ENCODE peak calls at places on chromosomes 6 and 20, in five cellular contexts. H is hippocampal formation, D is ureter, V is SJCRH30, C is pancreas. W is an unnamed sample.

GRCh38 chr6:1063671-1064355 is 248.1 kb upstream of the FOXQ1 start:
- DNase-seq in H (no peak), D (no peak), V (no peak), C (no peak), W (no peak)

GRCh38 chr20:40942775-40943174 is 85.8 kb upstream of the TOP1 start:
- DNase-seq in H (no peak), D (no peak), V (no peak), C (no peak), W (no peak)

GRCh38 chr6:121666809-121667208 is 231.4 kb downstream of the GJA1 start:
- DNase-seq in H (no peak), D (no peak), V (peak; percentile 3), C (no peak), W (no peak)

GRCh38 chr6:5173862-5174643 is 86.7 kb downstream of the LYRM4 start:
- DNase-seq in H (no peak), D (no peak), V (peak; percentile 32), C (no peak), W (no peak)

GRCh38 chr6:44268095-44268628 is 2.1 kb upstream of the TMEM151B start:
- DNase-seq in H (no peak), D (no peak), V (peak; percentile 84), C (no peak), W (peak; percentile 79)

GRCh38 chr6:55918639-55919038 is 43.2 kb upstream of the BMP5 start:
- DNase-seq in H (no peak), D (no peak), V (no peak), C (no peak), W (no peak)

GRCh38 chr6:31888281-31889258 is 8.9 kb downstream of the EHMT2 start:
- DNase-seq in H (no peak), D (no peak), V (peak; percentile 40), C (peak; percentile 68), W (peak; percentile 67)

GRCh38 chr6:26272171-26272631 is 92.8 kb upstream of the BTN3A2 start:
- DNase-seq in H (no peak), D (peak; percentile 72), V (no peak), C (no peak), W (no peak)

GRCh38 chr6:159204605-159205004 is 35.4 kb downstream of the FNDC1 start:
- DNase-seq in H (no peak), D (no peak), V (no peak), C (no peak), W (no peak)

GRCh38 chr6:64505312-64505711 is 869.7 kb downstream of the PHF3 start:
- DNase-seq in H (no peak), D (no peak), V (peak; percentile 50), C (peak; percentile 9), W (peak; percentile 9)

GRCh38 chr6:116084284-116084683 is 16.4 kb upstream of the NT5DC1 start:
- DNase-seq in H (no peak), D (no peak), V (no peak), C (no peak), W (no peak)

GRCh38 chr20:23106271-23106851 is 20.2 kb upstream of the CD93 start:
- DNase-seq in H (no peak), D (no peak), V (peak; percentile 79), C (no peak), W (peak; percentile 37)

GRCh38 chr20:61529354-61529753 is 277.3 kb downstream of the CDH4 start:
- DNase-seq in H (no peak), D (no peak), V (no peak), C (no peak), W (no peak)

GRCh38 chr6:80005406-80005805 is 957 bp downstream of the TTK start:
- DNase-seq in H (no peak), D (no peak), V (no peak), C (no peak), W (no peak)

GRCh38 chr20:15345287-15345686 is 1007.9 kb upstream of the FLRT3 start:
- DNase-seq in H (no peak), D (no peak), V (no peak), C (no peak), W (no peak)

GRCh38 chr6:16446241-16446640 is 207.9 kb downstream of the GMPR start:
- DNase-seq in H (no peak), D (no peak), V (no peak), C (no peak), W (no peak)

GRCh38 chr20:32567384-32568178 is 17.6 kb downstream of the NOL4L start:
- DNase-seq in H (no peak), D (no peak), V (peak; percentile 46), C (no peak), W (no peak)

GRCh38 chr6:116828983-116829382 is at the start of gene GPRC6A:
- DNase-seq in H (no peak), D (no peak), V (no peak), C (no peak), W (no peak)

GRCh38 chr6:156756630-156757610 is 20.3 kb upstream of the ARID1B start:
- DNase-seq in H (no peak), D (no peak), V (no peak), C (no peak), W (no peak)

GRCh38 chr6:106979435-106979884 is 4.9 kb upstream of the CD24 start:
- DNase-seq in H (peak; percentile 78), D (peak; percentile 86), V (peak; percentile 84), C (peak; percentile 91), W (peak; percentile 82)

GRCh38 chr6:21597706-21598273 is 4.2 kb downstream of the SOX4 start:
- DNase-seq in H (no peak), D (no peak), V (peak; percentile 37), C (no peak), W (no peak)

GRCh38 chr20:1786496-1786895 is 108.7 kb upstream of the SIRPA start:
- DNase-seq in H (no peak), D (no peak), V (no peak), C (no peak), W (no peak)

GRCh38 chr6:112929661-112930060 is 582.5 kb downstream of the RFPL4B start:
- DNase-seq in H (no peak), D (no peak), V (no peak), C (no peak), W (no peak)

GRCh38 chr6:13373488-13373886 is 45.1 kb upstream of the TBC1D7 start:
- DNase-seq in H (no peak), D (no peak), V (no peak), C (no peak), W (no peak)

W was measured in K562.